ENCODE peak calls at places on chromosome 10, in four cellular contexts. N is cardiac muscle cell, B is A549, G is BE2C. S is an unnamed sample.

GRCh38 chr10:27679996-27680395 is 65.6 kb downstream of the MKX start:
- DNase-seq in G (no peak), N (peak; percentile 78), B (no peak), S (no peak)

GRCh38 chr10:61902448-61903183 is 1.1 kb downstream of the ARID5B start:
- DNase-seq in G (peak; percentile 40), B (peak; percentile 26), N (peak; percentile 49), S (peak; percentile 67)

GRCh38 chr10:111410740-111411139 is 333.9 kb downstream of the ADRA2A start:
- DNase-seq in B (no peak), N (no peak), G (no peak), S (no peak)

GRCh38 chr10:526651-527312 is 162.7 kb downstream of the DIP2C start:
- DNase-seq in G (no peak), B (no peak), N (no peak), S (no peak)

GRCh38 chr10:10797467-10797866 is 220.2 kb upstream of the CELF2 start:
- DNase-seq in B (no peak), G (no peak), N (no peak), S (no peak)

GRCh38 chr10:79145517-79146470 is 77.0 kb downstream of the ZMIZ1 start:
- DNase-seq in B (no peak), G (no peak), N (no peak), S (no peak)

GRCh38 chr10:31584098-31584631 is 265.1 kb downstream of the ZEB1 start:
- DNase-seq in B (no peak), G (peak; percentile 85), N (no peak), S (no peak)

GRCh38 chr10:63240807-63241206 is 107.7 kb downstream of the NRBF2 start:
- DNase-seq in B (no peak), N (no peak), G (no peak), S (no peak)

GRCh38 chr10:26468691-26469090 is 30.6 kb downstream of the APBB1IP start:
- DNase-seq in G (no peak), B (no peak), N (no peak), S (no peak)

GRCh38 chr10:58886390-58886789 is 290.1 kb upstream of the PHYHIPL start:
- DNase-seq in G (no peak), N (no peak), B (no peak), S (no peak)

DNA sequence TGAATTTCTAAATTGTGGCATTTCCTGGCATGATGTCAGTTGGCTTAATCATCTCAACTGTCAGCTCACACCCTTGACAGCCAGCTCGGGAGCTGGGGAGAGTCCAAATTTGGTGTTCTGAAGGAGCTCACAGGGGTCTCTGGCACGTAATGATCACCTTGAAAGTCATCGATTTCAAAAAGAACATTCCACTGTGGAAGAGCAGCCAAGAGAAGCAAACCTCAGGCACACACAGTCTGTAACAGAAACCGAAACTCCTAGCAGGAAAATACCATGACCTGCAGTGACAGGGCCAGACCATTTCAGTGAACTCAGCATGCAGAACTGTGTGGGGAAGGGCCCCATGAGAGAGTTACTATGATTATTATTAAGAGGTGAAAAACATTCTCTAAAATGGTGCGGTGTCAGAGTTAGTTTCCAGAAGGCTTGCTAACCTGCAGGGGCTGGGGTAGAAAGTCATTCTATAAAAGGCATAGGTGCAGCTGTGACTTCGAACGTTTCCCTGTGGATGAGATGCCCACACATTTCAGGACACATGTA is 26.4 kb upstream of the KLF6 start:
- DNase-seq in B (no peak), N (no peak), G (no peak), S (peak; percentile 80)
- H3K4me3 ChIP-seq in B (no peak overlapping the region), N (no peak overlapping the region), G (no peak overlapping the region), S (no peak overlapping the region)

DNA sequence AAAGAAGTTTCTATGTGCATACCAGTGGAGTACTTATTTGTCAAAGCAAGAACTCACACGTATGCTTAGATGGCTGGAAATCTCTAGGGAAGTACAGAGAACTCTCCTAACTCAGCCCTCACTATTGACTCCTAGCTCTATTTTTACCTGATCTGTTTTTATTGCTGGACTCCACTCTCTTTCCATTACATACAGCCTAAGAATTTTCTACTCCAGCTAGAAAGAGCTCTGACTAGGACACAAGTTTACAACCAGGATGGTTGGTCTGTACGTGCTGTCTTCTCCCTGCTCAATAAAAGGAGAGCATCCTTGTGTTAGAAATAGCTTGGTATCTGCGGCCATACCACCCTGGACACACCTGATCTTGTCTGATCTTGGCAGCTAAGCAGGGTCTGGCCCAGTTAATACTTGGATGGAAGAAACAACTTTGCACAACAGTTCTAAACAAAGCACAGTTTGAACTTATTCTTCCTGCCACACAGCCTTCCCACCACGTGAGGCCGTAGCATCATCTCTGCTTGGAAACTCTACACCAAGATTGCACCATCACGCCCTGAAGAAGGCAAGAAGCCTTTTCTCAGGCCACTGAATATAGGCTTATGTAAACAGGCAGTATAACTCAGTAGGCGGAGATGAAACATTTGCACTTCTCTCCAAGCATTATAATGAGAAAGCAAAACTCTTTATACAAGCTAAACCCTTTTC is 50.7 kb downstream of the KCNMA1 start:
- DNase-seq in B (no peak), N (no peak), G (no peak), S (peak; percentile 91)
- TF ChIP-seq CTCF in B (no peak), N (no peak), G (no peak), S (peak; percentile 43)

DNA sequence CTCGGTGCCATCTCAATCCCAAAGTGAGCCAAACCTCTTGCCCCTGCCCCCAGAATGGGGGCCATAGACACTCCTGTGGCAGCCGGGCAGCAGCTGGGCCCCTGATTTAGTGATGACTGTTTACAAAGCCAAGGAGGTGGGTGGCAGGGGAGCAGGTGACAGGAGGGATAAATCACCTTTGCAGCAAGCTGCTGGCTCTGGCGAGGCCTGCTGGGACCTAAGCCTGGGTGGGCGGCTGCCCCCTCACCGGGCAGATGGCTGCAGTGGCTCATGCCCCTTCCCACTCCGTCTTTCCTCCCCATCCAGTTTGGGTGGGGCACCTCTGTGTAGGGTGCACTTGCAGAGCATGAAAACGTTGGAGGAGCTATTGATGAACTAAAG is 72.7 kb downstream of the GOLGA7B start:
- DNase-seq in B (no peak), G (no peak), N (no peak), S (no peak)
- H3K4me3 ChIP-seq in B (no peak overlapping the region), G (no peak overlapping the region), N (no peak overlapping the region), S (no peak overlapping the region)

DNA sequence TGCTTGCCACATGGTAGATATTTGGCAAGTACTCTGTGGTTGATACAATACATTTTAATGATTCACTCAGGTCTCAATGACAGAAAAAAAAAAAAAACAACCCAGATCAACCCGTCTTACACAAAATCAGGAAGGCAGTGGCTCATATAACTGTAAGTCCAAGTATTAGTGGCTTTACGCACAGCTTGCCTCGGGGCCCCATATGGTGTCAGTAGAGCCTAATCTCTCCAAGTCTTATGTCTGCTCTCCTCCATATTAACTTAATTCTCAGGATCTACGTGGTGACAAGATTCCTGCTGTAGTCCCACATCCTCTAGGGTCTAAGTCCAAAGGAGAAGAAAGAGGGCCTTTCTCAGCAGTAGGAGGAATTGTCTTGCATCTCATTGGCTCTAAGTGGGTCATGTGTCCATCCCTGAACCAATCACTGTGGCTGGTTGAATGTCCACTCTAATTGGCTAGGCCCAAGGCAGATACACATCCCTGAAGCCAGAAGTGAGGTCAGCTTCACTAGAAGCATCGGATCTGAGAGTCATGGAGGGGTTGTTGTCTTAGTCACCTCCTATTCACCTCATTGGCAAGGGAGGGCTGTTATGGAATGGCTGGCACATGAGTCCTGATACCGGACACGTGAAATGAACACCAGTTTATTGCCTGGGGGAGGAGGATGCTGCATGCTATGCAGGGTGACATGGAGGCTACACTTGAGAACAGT is 20.4 kb upstream of the PLPP4 start:
- DNase-seq in G (no peak), N (no peak), B (no peak), S (no peak)
- TF ChIP-seq CTCF in G (peak; percentile 27), N (peak; percentile 12), B (no peak), S (peak; percentile 32)

DNA sequence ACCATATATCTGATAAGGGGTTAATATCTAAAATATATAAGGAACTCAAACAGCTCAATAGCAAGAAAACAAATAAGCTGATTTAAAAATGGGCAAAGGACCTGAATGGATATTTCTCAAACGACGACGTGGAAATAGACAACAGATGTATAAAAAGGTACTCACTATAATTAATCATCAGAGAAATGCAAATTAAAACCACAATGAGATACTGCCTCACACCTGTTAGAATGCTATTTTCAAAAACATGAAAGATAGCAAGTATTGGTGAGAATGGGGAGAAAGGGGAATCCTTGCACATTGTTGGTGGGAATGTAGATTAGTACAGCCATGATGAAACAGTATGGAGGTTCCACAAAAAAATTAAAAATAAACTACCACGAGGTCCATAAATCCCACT is 163.2 kb downstream of the DKK1 start:
- DNase-seq in N (no peak), B (no peak), G (no peak), S (no peak)
- H3K4me3 ChIP-seq in N (no peak overlapping the region), B (no peak overlapping the region), G (no peak overlapping the region), S (no peak overlapping the region)

GRCh38 chr10:13589316-13589715 is 2.6 kb downstream of the PRPF18 start:
- DNase-seq in G (no peak), B (no peak), N (no peak), S (no peak)
- TF ChIP-seq CTCF in G (peak; percentile 4), B (no peak), N (no peak), S (peak; percentile 38)

DNA sequence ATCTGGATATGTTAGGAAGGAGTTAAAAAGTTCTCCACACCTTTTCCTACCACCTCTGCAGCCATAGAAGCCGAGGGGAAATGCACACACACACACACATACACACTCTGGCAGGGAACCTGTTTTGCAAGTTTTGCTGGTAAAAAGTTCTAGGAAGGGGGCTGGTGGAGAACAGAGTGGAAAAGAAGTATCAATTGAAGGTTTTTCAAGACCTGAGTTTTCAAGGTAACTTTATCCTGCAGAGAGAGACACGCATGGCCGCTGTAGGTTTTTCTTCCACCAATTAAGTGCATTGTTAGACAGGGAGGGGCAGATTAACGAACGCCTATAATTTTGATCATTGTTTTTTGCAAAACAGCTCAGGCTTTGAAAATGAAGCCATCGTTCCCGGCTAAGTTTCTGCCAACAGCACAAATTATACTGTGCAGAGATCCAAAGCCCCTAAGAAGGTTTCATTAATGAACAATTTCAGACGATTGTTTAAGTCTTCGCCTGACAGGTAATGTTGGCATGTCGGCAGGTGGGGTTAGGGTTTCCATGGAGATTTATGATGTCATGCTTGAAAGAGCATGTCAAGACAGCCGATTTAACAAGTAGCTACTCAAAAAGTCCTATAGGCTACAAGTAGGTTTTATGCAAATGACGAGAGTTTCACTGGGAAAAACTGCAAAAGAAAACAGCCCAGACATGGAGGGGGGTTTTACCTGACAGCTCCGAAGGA is 29.7 kb downstream of the KIAA1217 start:
- DNase-seq in N (no peak), G (no peak), B (no peak), S (no peak)
- H3K4me3 ChIP-seq in N (no peak overlapping the region), G (no peak overlapping the region), B (no peak overlapping the region), S (no peak overlapping the region)